ENCODE peak calls at places on chromosomes 11 and 22, in six cellular contexts. D is GM12878, G is HepG2, K is HCT116, V is Panc1, Z is GM23338. I is an unnamed sample.
A peak's percentile ranks its signal among the peaks of the same experiment; 100 is the strongest.

GRCh38 chr11:109960831-109961230 is 132.4 kb upstream of the ZC3H12C start:
- ATAC-seq in D (no peak), G (peak; percentile 35), K (no peak), V (no peak), Z (peak; percentile 89), I (peak; percentile 62)

GRCh38 chr11:2853997-2854560 is 31.5 kb downstream of the CDKN1C start:
- ATAC-seq in D (no peak), G (no peak), K (no peak), V (no peak), Z (no peak), I (no peak)

GRCh38 chr11:73167555-73167954 is 25.4 kb upstream of the FCHSD2 start:
- ATAC-seq in D (no peak), G (peak; percentile 47), K (no peak), V (no peak), Z (no peak), I (no peak)

GRCh38 chr11:112961751-112962747 is 829 bp downstream of the NCAM1 start:
- ATAC-seq in D (no peak), G (peak; percentile 81), K (no peak), V (peak; percentile 64), Z (peak; percentile 59), I (peak; percentile 19)

GRCh38 chr11:2169001-2169370 is 2.6 kb downstream of the TH start:
- ATAC-seq in D (no peak), G (no peak), K (no peak), V (peak; percentile 4), Z (no peak), I (no peak)

GRCh38 chr22:26318975-26319374 is 110.1 kb upstream of the ASPHD2 start:
- ATAC-seq in D (peak; percentile 34), G (peak; percentile 80), K (peak; percentile 91), V (no peak), Z (peak; percentile 89), I (no peak)

GRCh38 chr11:30895046-30895445 is 308.9 kb upstream of the MPPED2 start:
- ATAC-seq in D (no peak), G (no peak), K (no peak), V (no peak), Z (no peak), I (no peak)

GRCh38 chr11:102111787-102112653 is 1.8 kb downstream of the YAP1 start:
- ATAC-seq in D (peak; percentile 21), G (peak; percentile 66), K (peak; percentile 69), V (peak; percentile 65), Z (peak; percentile 2), I (peak; percentile 32)

GRCh38 chr22:50551160-50551752 is 5.6 kb downstream of the KLHDC7B start:
- ATAC-seq in D (no peak), G (no peak), K (no peak), V (no peak), Z (no peak), I (no peak)

GRCh38 chr11:834371-835316 is 1.9 kb downstream of the CD151 start:
- ATAC-seq in D (no peak), G (no peak), K (peak; percentile 63), V (peak; percentile 33), Z (no peak), I (peak; percentile 64)

GRCh38 chr11:120929664-120930154 is 94.2 kb upstream of the TBCEL start:
- ATAC-seq in D (peak; percentile 83), G (peak; percentile 86), K (peak; percentile 97), V (peak; percentile 93), Z (peak; percentile 90), I (peak; percentile 41)

GRCh38 chr11:64060263-64060860 is 24.6 kb downstream of the FLRT1 start:
- ATAC-seq in D (no peak), G (no peak), K (no peak), V (no peak), Z (peak; percentile 51), I (no peak)

GRCh38 chr11:47258317-47258902 is 614 bp downstream of the NR1H3 start:
- ATAC-seq in D (no peak), G (no peak), K (no peak), V (no peak), Z (no peak), I (no peak)

GRCh38 chr11:36346562-36347383 is 50.7 kb downstream of the PRR5L start:
- ATAC-seq in D (peak; percentile 63), G (no peak), K (no peak), V (no peak), Z (no peak), I (no peak)

GRCh38 chr11:33505140-33505539 is 195.5 kb downstream of the C11orf91 start:
- ATAC-seq in D (no peak), G (no peak), K (no peak), V (no peak), Z (no peak), I (no peak)

GRCh38 chr11:46336781-46337180 is 10.5 kb upstream of the DGKZ start:
- ATAC-seq in D (no peak), G (no peak), K (no peak), V (no peak), Z (no peak), I (no peak)

GRCh38 chr22:22168190-22168940 is 76.2 kb upstream of the VPREB1 start:
- ATAC-seq in D (peak; percentile 74), G (no peak), K (peak; percentile 49), V (no peak), Z (peak; percentile 58), I (no peak)

GRCh38 chr22:39363751-39364484 is 14.1 kb downstream of the SYNGR1 start:
- ATAC-seq in D (no peak), G (no peak), K (no peak), V (peak; percentile 52), Z (no peak), I (no peak)

GRCh38 chr11:69005183-69005630 is 7.8 kb downstream of the MRGPRF start:
- ATAC-seq in D (no peak), G (no peak), K (no peak), V (no peak), Z (no peak), I (no peak)

GRCh38 chr11:129840236-129840635 is 24.6 kb downstream of the TMEM45B start:
- ATAC-seq in D (peak; percentile 37), G (no peak), K (no peak), V (no peak), Z (no peak), I (no peak)

GRCh38 chr22:25880524-25880923 is 138.5 kb downstream of the MYO18B start:
- ATAC-seq in D (peak; percentile 78), G (peak; percentile 56), K (peak; percentile 72), V (no peak), Z (no peak), I (no peak)

GRCh38 chr22:38967451-38968450 is 10.3 kb downstream of the APOBEC3A start:
- ATAC-seq in D (peak; percentile 75), G (no peak), K (no peak), V (no peak), Z (no peak), I (peak; percentile 56)

GRCh38 chr11:81039916-81040530 is 1599.2 kb upstream of the TENM4 start:
- ATAC-seq in D (no peak), G (peak; percentile 99), K (no peak), V (peak; percentile 51), Z (no peak), I (no peak)

GRCh38 chr11:2196970-2197770 is 25.6 kb upstream of the TH start:
- ATAC-seq in D (peak; percentile 95), G (peak; percentile 80), K (peak; percentile 90), V (peak; percentile 90), Z (peak; percentile 87), I (peak; percentile 71)

GRCh38 chr22:42385691-42386090 is 46.5 kb downstream of the NFAM1 start:
- ATAC-seq in D (no peak), G (no peak), K (no peak), V (no peak), Z (no peak), I (no peak)

GRCh38 chr22:17880020-17880419 is 105.8 kb upstream of the BID start:
- ATAC-seq in D (no peak), G (no peak), K (no peak), V (no peak), Z (no peak), I (no peak)

DNA sequence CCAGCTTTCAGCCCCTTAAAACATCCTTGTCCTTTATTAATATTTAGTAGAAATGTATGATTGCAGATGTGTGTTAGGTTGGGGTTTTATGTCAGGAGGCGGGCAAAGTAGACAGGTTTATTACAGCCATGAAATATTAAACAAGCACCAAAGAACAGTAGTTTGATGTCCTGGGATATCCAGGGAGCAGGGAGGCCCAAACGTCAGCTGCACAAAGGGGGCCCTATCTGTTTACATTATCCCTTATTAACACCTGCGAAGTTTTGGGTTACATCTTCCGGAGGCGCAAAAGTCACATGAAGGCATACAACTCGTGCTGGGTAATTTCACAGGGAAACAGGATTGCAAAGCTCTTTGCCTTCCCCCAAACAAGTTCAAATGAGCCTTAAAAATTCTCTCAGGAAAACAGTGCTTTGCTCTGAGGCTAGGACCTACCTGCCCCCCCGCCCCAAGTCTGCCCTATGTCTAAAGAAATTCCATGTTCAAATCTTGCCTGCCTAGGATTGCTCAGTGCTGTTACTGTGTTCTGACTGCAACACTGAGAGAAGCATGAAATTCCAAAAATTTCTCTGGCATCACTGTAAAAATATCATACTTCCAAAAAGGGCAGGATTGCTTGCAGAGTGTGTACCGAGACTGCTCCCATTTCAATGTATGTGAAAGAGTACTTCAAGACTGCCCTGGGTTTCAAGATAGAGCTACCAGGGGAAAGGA is 8.9 kb downstream of the MN1 start:
- ATAC-seq in D (no peak), G (no peak), K (no peak), V (no peak), Z (no peak), I (peak; percentile 13)
- H3K4me1 ChIP-seq in D (no peaks in the 10 kb centered on the region), G (no peaks in the 10 kb centered on the region), K (no peaks in the 10 kb centered on the region), V (no peaks in the 10 kb centered on the region), Z (peaks cover 62% of the 10 kb centered on the region), I (no peaks in the 10 kb centered on the region)

GRCh38 chr11:9314291-9315077 is at the start of gene TMEM41B:
- ATAC-seq in D (peak; percentile 98), G (peak; percentile 97), K (peak; percentile 96), V (peak; percentile 98), Z (peak; percentile 93), I (peak; percentile 99)
- TF ChIP-seq POLR2AphosphoS5 in D (peak; percentile 87), G (peak; percentile 74), K (peak; percentile 90), V (peak; percentile 94), Z (peak; percentile 90), I (peak; percentile 62)

DNA sequence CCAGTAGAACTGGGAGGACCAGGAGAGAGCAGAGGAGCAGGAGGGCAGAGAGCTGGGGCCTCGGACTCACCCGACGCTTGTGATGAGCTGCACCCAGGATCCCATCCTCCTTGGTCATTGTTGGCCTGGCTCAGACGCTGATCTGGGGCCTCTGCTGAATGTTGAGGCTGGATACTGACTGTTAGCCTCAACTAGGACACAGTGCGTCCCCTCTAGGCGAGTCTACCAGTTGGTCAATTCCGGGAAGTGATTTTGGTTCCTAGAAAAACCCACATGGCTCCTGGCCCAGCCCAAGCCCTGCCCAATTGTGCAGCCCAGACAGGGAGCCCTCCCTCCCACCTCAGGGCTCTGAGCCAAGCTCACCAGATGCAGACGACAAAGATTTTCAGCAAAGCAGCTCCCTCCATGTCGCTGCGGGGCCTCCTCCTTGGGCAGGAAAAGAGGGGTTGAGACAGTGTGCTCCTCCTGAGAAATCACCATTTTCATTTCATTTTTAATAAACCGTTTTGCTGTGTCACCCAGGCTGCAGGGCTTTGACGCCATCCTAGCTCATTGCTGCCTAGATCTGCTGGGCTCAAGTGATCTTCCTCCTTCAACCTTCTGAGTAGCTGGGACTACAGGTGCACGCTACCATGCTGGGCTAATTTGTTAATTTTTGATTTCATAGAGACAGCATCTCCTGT is at the start of gene APOL4:
- ATAC-seq in D (no peak), G (no peak), K (no peak), V (no peak), Z (no peak), I (peak; percentile 73)
- H3K4me1 ChIP-seq in D (peaks cover 12% of the 10 kb centered on the region), G (peaks cover 65% of the 10 kb centered on the region), K (no peaks in the 10 kb centered on the region), V (no peaks in the 10 kb centered on the region), Z (peaks cover 8% of the 10 kb centered on the region), I (peaks cover 10% of the 10 kb centered on the region)

DNA sequence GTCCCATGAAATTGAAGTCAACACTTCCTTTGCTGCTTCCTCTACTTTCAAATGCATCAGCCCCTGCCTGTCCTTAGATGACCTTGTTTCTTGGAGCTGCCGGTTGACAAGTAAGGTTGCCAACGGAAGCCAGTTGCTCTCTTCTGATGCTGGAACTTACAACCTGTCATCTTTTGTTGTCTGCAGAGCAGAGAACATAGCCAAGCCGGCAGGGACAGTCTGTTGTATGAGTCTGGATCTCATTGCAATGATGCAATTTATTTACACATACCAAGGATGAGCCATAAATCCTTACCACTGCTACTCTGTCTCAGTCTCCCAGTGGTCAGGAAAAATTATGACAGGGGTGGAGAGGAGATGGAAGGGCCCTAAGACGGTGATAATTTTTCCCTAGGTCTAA is 151.4 kb downstream of the BLID start:
- ATAC-seq in D (no peak), G (no peak), K (no peak), V (no peak), Z (no peak), I (no peak)
- TF ChIP-seq POLR2AphosphoS5 in D (no peak), G (no peak), K (no peak), V (no peak), Z (no peak), I (no peak)

I was measured in gastroesophageal sphincter.